ENCODE peak calls at places on chromosome 20, in six cellular contexts. T is A549, M is body of pancreas, G is upper lobe of left lung, W is erythroblast, L is IMR-90. N is an unnamed sample.

GRCh38 chr20:39266989-39267388 is 304.8 kb downstream of the DHX35 start:
- DNase-seq in M (no peak), T (no peak), W (no peak), L (no peak), G (no peak), N (no peak)

GRCh38 chr20:58833921-58834320 is 16.8 kb downstream of the GNAS-AS1 start:
- DNase-seq in T (no peak), W (no peak), M (no peak), L (no peak), G (no peak), N (no peak)

GRCh38 chr20:57612916-57613315 is 7.3 kb downstream of the ZBP1 start:
- DNase-seq in W (no peak), T (no peak), M (no peak), G (no peak), L (no peak), N (no peak)

GRCh38 chr20:63047946-63048345 is 41.2 kb upstream of the BHLHE23 start:
- DNase-seq in G (no peak), W (no peak), L (no peak), T (no peak), M (no peak), N (no peak)

GRCh38 chr20:10603971-10604864 is 69.6 kb downstream of the JAG1 start:
- DNase-seq in W (no peak), G (peak), M (peak), L (peak), T (peak), N (peak)

GRCh38 chr20:58719971-58720371 is 27.4 kb downstream of the NPEPL1 start:
- DNase-seq in M (peak), G (no peak), T (no peak), L (no peak), W (no peak), N (peak)

GRCh38 chr20:45908086-45908485 is 3.9 kb downstream of the PLTP start:
- DNase-seq in G (no peak), W (no peak), L (no peak), T (no peak), M (no peak), N (no peak)

GRCh38 chr20:22579711-22580697 is 4.4 kb downstream of the FOXA2 start:
- DNase-seq in T (no peak), W (no peak), M (peak), L (no peak), G (no peak), N (no peak)

GRCh38 chr20:63317061-63317460 is 24.1 kb downstream of the COL20A1 start:
- DNase-seq in L (no peak), M (no peak), G (no peak), T (no peak), W (no peak), N (peak)

GRCh38 chr20:63619505-63619904 is 7.4 kb downstream of the GMEB2 start:
- DNase-seq in L (no peak), W (no peak), G (no peak), T (no peak), M (no peak), N (no peak)

GRCh38 chr20:11676618-11677289 is 240.9 kb upstream of the BTBD3 start:
- DNase-seq in G (no peak), T (peak), L (peak), M (peak), W (peak), N (no peak)

GRCh38 chr20:17872434-17872833 is 96.2 kb downstream of the SNX5 start:
- DNase-seq in M (no peak), T (no peak), L (no peak), W (no peak), G (no peak), N (no peak)

GRCh38 chr20:17969884-17970409 is 1.1 kb downstream of the MGME1 start:
- DNase-seq in W (peak), G (peak), M (no peak), L (peak), T (no peak), N (peak)

GRCh38 chr20:53930651-53931504 is 139.5 kb downstream of the BCAS1 start:
- DNase-seq in G (no peak), T (no peak), L (peak), M (no peak), W (no peak), N (no peak)

GRCh38 chr20:31992086-31992485 is 18.2 kb upstream of the CCM2L start:
- DNase-seq in M (no peak), G (no peak), L (no peak), T (no peak), W (no peak), N (no peak)

GRCh38 chr20:14498809-14499208 is 161.4 kb upstream of the FLRT3 start:
- DNase-seq in L (no peak), M (no peak), T (no peak), W (no peak), G (no peak), N (no peak)

GRCh38 chr20:37890108-37890507 is 12.8 kb upstream of the VSTM2L start:
- DNase-seq in W (no peak), M (no peak), L (no peak), G (no peak), T (no peak), N (no peak)

GRCh38 chr20:59648720-59649119 is 44.4 kb downstream of the PHACTR3 start:
- DNase-seq in G (no peak), W (no peak), M (no peak), L (no peak), T (no peak), N (no peak)

GRCh38 chr20:13990465-13990864 is at the start of gene SEL1L2:
- DNase-seq in T (no peak), M (no peak), G (no peak), L (no peak), W (no peak), N (no peak)

GRCh38 chr20:46226602-46227001 is 81.7 kb downstream of the CDH22 start:
- DNase-seq in T (peak), L (peak), W (no peak), M (no peak), G (no peak), N (no peak)

GRCh38 chr20:57433658-57434389 is 42.6 kb downstream of the RBM38 start:
- DNase-seq in W (no peak), G (no peak), T (no peak), M (no peak), L (no peak), N (no peak)

GRCh38 chr20:37915800-37916570 is 13.1 kb downstream of the VSTM2L start:
- DNase-seq in L (no peak), G (no peak), T (no peak), M (no peak), W (no peak), N (no peak)

GRCh38 chr20:35831029-35831428 is 59.2 kb downstream of the PHF20 start:
- DNase-seq in L (peak), G (no peak), T (no peak), W (peak), M (no peak), N (no peak)

GRCh38 chr20:30985386-30985785 is 272.1 kb upstream of the DEFB115 start:
- DNase-seq in L (no peak), T (no peak), M (no peak), G (no peak), W (no peak), N (peak)

GRCh38 chr20:60784321-60784720 is 467.7 kb upstream of the CDH4 start:
- DNase-seq in G (no peak), T (no peak), L (no peak), W (no peak), M (no peak), N (no peak)

GRCh38 chr20:39518649-39519048 is 556.5 kb downstream of the DHX35 start:
- DNase-seq in G (no peak), T (no peak), M (no peak), L (no peak), W (no peak), N (no peak)

GRCh38 chr20:542777-543368 is 717 bp downstream of the CSNK2A1 start:
- DNase-seq in G (peak), M (peak), L (no peak), T (peak), W (no peak), N (peak)

GRCh38 chr20:34999021-34999451 is 43.4 kb downstream of the MYH7B start:
- DNase-seq in W (no peak), M (no peak), G (no peak), L (no peak), T (no peak), N (no peak)

GRCh38 chr20:2508631-2509467 is at the start of gene ZNF343:
- DNase-seq in T (peak), W (peak), G (peak), L (peak), M (peak), N (peak)
- TF ChIP-seq POLR2A in T (peak), W (peak), G (no peak), L (no peak), M (peak), N (no peak)

GRCh38 chr20:25227317-25227831 is 20.5 kb upstream of the PYGB start:
- DNase-seq in W (peak), M (peak), L (peak), T (peak), G (peak), N (no peak)
- TF ChIP-seq POLR2A in W (peak), M (no peak), L (no peak), T (no peak), G (no peak), N (no peak)

GRCh38 chr20:47317127-47317895 is 39.2 kb downstream of the ZMYND8 start:
- DNase-seq in M (peak), T (peak), W (peak), L (peak), G (peak), N (peak)

GRCh38 chr20:47318027-47318595 is 38.4 kb downstream of the ZMYND8 start:
- DNase-seq in W (no peak), G (peak), L (peak), M (peak), T (peak), N (no peak)

GRCh38 chr20:47314647-47315338 is 41.7 kb downstream of the ZMYND8 start:
- DNase-seq in T (no peak), M (no peak), G (no peak), L (no peak), W (no peak), N (no peak)

GRCh38 chr20:47316776-47317126 is 39.7 kb downstream of the ZMYND8 start:
- DNase-seq in G (no peak), L (no peak), W (no peak), T (no peak), M (no peak), N (no peak)

GRCh38 chr20:47315339-47315662 is 41.2 kb downstream of the ZMYND8 start:
- DNase-seq in G (no peak), M (no peak), L (peak), W (no peak), T (peak), N (no peak)
- TF ChIP-seq POLR2A in G (no peak), M (no peak), L (no peak), W (no peak), T (no peak), N (no peak)

DNA sequence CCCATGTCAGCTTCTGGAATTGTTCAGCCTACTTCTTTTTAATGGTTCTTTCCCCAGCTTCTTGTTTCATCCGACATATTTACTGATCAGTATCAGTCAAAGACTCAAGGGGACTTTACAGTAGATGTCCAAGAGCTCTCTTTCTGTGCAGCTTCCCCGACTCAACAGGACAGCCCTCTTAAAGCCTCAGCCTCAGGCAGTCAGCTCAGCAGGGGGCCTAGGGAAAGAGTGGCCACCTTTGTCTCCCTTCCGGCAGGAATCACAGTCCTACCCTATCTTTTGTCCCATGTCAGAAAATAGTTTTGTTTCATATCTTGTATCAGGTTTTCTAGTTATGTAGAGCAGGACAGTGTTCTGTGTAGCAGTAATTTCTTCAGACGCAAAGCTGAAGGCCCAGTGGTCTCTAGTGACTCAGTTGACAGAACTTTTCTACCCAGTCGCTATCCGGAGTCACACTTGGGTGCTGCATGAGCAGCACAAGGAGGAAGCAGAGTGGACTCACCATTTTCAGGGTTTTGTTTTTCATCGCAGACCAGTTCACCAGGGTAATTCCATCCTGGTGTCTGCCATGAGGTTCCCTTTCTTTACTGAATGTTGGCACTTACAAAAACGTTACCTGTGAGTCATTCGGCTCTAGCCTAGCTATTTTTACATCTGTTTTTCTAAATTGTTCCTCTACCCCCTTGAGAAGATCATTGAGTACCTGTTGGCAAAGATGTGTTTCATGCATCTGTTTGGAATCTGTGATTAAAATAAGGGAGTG is 47.7 kb downstream of the SPATA2 start:
- DNase-seq in T (no peak), W (no peak), M (no peak), L (no peak), G (no peak), N (no peak)
- TF ChIP-seq POLR2A in T (no peak), W (no peak), M (no peak), L (no peak), G (no peak), N (no peak)

GRCh38 chr20:5749512-5750490 is at the start of gene SHLD1:
- DNase-seq in G (peak), T (peak), W (peak), M (peak), L (peak), N (peak)
- TF ChIP-seq POLR2A in G (no peak), T (peak), W (peak), M (peak), L (peak), N (no peak)

GRCh38 chr20:20665200-20665599 is 47.2 kb downstream of the RALGAPA2 start:
- DNase-seq in M (no peak), T (no peak), L (no peak), W (no peak), G (no peak), N (no peak)
- TF ChIP-seq POLR2A in M (no peak), T (no peak), L (no peak), W (no peak), G (no peak), N (no peak)

N was measured in lower leg skin.